ENCODE peak calls at places on chromosomes 7 and 10, in four cellular contexts. I is fibroblast of lung, C is choroid plexus epithelial cell, T is left ventricle myocardium inferior. V is an unnamed sample.

GRCh38 chr10:91589015-91589655 is 43.7 kb downstream of the PPP1R3C start:
- DNase-seq in I (peak), C (no peak), T (peak), V (no peak)

GRCh38 chr10:86354761-86355540 is 11.6 kb downstream of the GRID1 start:
- DNase-seq in I (no peak), C (no peak), T (no peak), V (no peak)

GRCh38 chr10:110076559-110077318 is 69.0 kb downstream of the ADD3 start:
- DNase-seq in I (peak), C (peak), T (no peak), V (no peak)

GRCh38 chr10:128793726-128794655 is 667.8 kb upstream of the MKI67 start:
- DNase-seq in I (no peak), C (no peak), T (no peak), V (no peak)

GRCh38 chr10:59240581-59241183 is 64.2 kb downstream of the PHYHIPL start:
- DNase-seq in I (peak), C (peak), T (no peak), V (no peak)

GRCh38 chr7:121620953-121621606 is 225.0 kb upstream of the FAM3C start:
- DNase-seq in I (no peak), C (no peak), T (no peak), V (no peak)

GRCh38 chr10:72248477-72249151 is 25.1 kb upstream of the DDIT4 start:
- DNase-seq in I (peak), C (peak), T (peak), V (no peak)

GRCh38 chr7:129990403-129991192 is 37.8 kb upstream of the UBE2H start:
- DNase-seq in I (no peak), C (peak), T (no peak), V (no peak)

GRCh38 chr10:63437334-63437949 is 28.3 kb downstream of the JMJD1C start:
- DNase-seq in I (no peak), C (peak), T (no peak), V (no peak)

GRCh38 chr10:31650010-31650409 is 278.6 kb downstream of the ARHGAP12 start:
- DNase-seq in I (peak), C (peak), T (peak), V (peak)
- H3K4me3 ChIP-seq in I (peak), C (no peak), T (peak), V (no peak)

GRCh38 chr7:81776972-81777371 is 7.1 kb upstream of the HGF start:
- DNase-seq in I (no peak), C (no peak), T (no peak), V (no peak)
- TF ChIP-seq CTCF in I (no peak), C (peak), T (no peak), V (no peak)

GRCh38 chr7:128059143-128059975 is 28.1 kb upstream of the LRRC4 start:
- DNase-seq in I (no peak), C (no peak), T (no peak), V (no peak)
- H3K4me3 ChIP-seq in I (no peak), C (no peak), T (no peak), V (no peak)

GRCh38 chr7:25261545-25262135 is 33.4 kb upstream of the NPVF start:
- DNase-seq in I (no peak), C (peak), T (no peak), V (no peak)
- TF ChIP-seq CTCF in I (no peak), C (no peak), T (no peak), V (no peak)

GRCh38 chr10:35642023-35642792 is at the start of gene FZD8:
- DNase-seq in I (peak), C (peak), T (peak), V (peak)
- H3K4me3 ChIP-seq in I (peak), C (peak), T (peak), V (peak)

V was measured in AG04449.